ENCODE peak calls at places on chromosomes 4 and X, in five cellular contexts. V, T, M, H and Z are unnamed samples.

GRCh38 chr4:7909966-7910720 is 29.5 kb downstream of the AFAP1 start:
- DNase-seq in T (peak), M (peak), V (no peak), H (peak), Z (no peak)

GRCh38 chr4:29047341-29048041 is 1672.7 kb upstream of the PCDH7 start:
- DNase-seq in M (no peak), H (no peak), T (no peak), V (no peak), Z (no peak)

GRCh38 chr4:184361443-184361842 is 112.9 kb downstream of the IRF2 start:
- DNase-seq in M (no peak), V (no peak), T (no peak), H (peak), Z (no peak)

GRCh38 chr4:114087596-114088230 is 108.3 kb upstream of the ARSJ start:
- DNase-seq in T (no peak), H (peak), V (no peak), M (no peak), Z (no peak)

GRCh38 chr4:169051936-169052335 is 41.9 kb upstream of the CBR4 start:
- DNase-seq in V (no peak), M (no peak), T (no peak), H (peak), Z (no peak)

GRCh38 chrX:135345328-135345645 is 36.0 kb downstream of the ETDC start:
- DNase-seq in V (no peak), M (peak), H (peak), T (peak), Z (no peak)

GRCh38 chrX:112643721-112644120 is 36.0 kb downstream of the LHFPL1 start:
- DNase-seq in T (no peak), V (no peak), M (no peak), H (no peak), Z (no peak)

GRCh38 chr4:100290585-100290984 is 100.3 kb upstream of the DDIT4L start:
- DNase-seq in V (no peak), T (no peak), H (no peak), M (peak), Z (no peak)

GRCh38 chr4:174669278-174669677 is 147.0 kb upstream of the HPGD start:
- DNase-seq in H (peak), V (no peak), M (peak), T (no peak), Z (no peak)

GRCh38 chr4:8504279-8505007 is 63.9 kb downstream of the TRMT44 start:
- DNase-seq in M (peak), H (no peak), V (no peak), T (no peak), Z (no peak)

GRCh38 chr4:102174800-102175199 is 170.5 kb downstream of the SLC39A8 start:
- DNase-seq in H (peak), M (peak), T (no peak), V (no peak), Z (no peak)

GRCh38 chr4:78058591-78059523 is 1.7 kb downstream of the FRAS1 start:
- DNase-seq in T (peak), M (peak), H (peak), V (peak), Z (peak)

GRCh38 chrX:39304746-39305145 is 503.5 kb downstream of the MID1IP1 start:
- DNase-seq in T (no peak), M (no peak), V (no peak), H (no peak), Z (no peak)

GRCh38 chr4:141870152-141870551 is 233.8 kb downstream of the IL15 start:
- DNase-seq in M (no peak), T (no peak), H (no peak), V (no peak), Z (no peak)

GRCh38 chrX:27599928-27600327 is 9.8 kb downstream of the DCAF8L2 start:
- DNase-seq in M (peak), H (peak), T (no peak), V (no peak), Z (no peak)

GRCh38 chr4:92535599-92535998 is 231.8 kb downstream of the GRID2 start:
- DNase-seq in T (no peak), V (no peak), M (no peak), H (no peak), Z (no peak)

GRCh38 chr4:168667936-168668335 is 171.1 kb downstream of the PALLD start:
- DNase-seq in H (peak), M (no peak), V (no peak), T (no peak), Z (no peak)

GRCh38 chrX:40173662-40174593 is 76.2 kb upstream of the BCOR start:
- DNase-seq in H (no peak), M (peak), V (no peak), T (peak), Z (no peak)

GRCh38 chrX:2311483-2311882 is 189.3 kb downstream of the DHRSX start:
- DNase-seq in T (no peak), V (no peak), H (no peak), M (no peak), Z (peak)

GRCh38 chrX:130002541-130002940 is 20.1 kb downstream of the BCORL1 start:
- DNase-seq in T (no peak), H (no peak), M (no peak), V (no peak), Z (no peak)

GRCh38 chrX:42902513-42902912 is 124.5 kb upstream of the PPP1R2C start:
- DNase-seq in V (no peak), M (no peak), H (no peak), T (no peak), Z (no peak)

GRCh38 chr4:924107-925096 is 7.7 kb downstream of the GAK start:
- DNase-seq in M (no peak), H (peak), V (no peak), T (peak), Z (peak)

GRCh38 chrX:71181558-71181909 is 36.9 kb downstream of the NLGN3 start:
- DNase-seq in V (no peak), H (peak), T (peak), M (no peak), Z (no peak)

GRCh38 chrX:9663216-9663615 is 102.4 kb downstream of the GPR143 start:
- DNase-seq in V (no peak), T (no peak), M (no peak), H (no peak), Z (no peak)

GRCh38 chr4:52059372-52059771 is 8.3 kb downstream of the SPATA18 start:
- DNase-seq in M (peak), T (no peak), H (peak), V (no peak), Z (no peak)

GRCh38 chr4:118730683-118731082 is 45.5 kb downstream of the METTL14 start:
- DNase-seq in H (no peak), V (no peak), M (no peak), T (no peak), Z (no peak)

GRCh38 chr4:8353912-8354453 is 84.4 kb downstream of the HTRA3 start:
- DNase-seq in M (no peak), T (no peak), H (peak), V (no peak), Z (peak)

GRCh38 chrX:118347131-118347530 is 1.2 kb downstream of the WDR44 start:
- DNase-seq in H (peak), V (no peak), M (peak), T (no peak), Z (no peak)

GRCh38 chrX:69320116-69320515 is 154.9 kb upstream of the PJA1 start:
- DNase-seq in V (no peak), T (no peak), M (no peak), H (no peak), Z (no peak)

GRCh38 chrX:46579250-46579649 is 5.7 kb downstream of the CHST7 start:
- DNase-seq in T (no peak), M (no peak), V (no peak), H (no peak), Z (no peak)

GRCh38 chr4:169795585-169795984 is 37.8 kb upstream of the HPF1 start:
- DNase-seq in M (peak), V (no peak), T (no peak), H (no peak), Z (no peak)

GRCh38 chrX:107565916-107566602 is 62.3 kb upstream of the PRPS1 start:
- DNase-seq in V (no peak), T (no peak), H (peak), M (peak), Z (no peak)

GRCh38 chrX:20547649-20548051 is 280.9 kb upstream of the RPS6KA3 start:
- DNase-seq in T (no peak), M (peak), H (peak), V (no peak), Z (no peak)

GRCh38 chrX:350534-351321 is 32.1 kb upstream of the GTPBP6 start:
- DNase-seq in V (no peak), T (no peak), M (no peak), H (no peak), Z (no peak)

GRCh38 chrX:675896-676295 is 45.3 kb downstream of the SHOX start:
- DNase-seq in V (no peak), T (no peak), M (no peak), H (no peak), Z (no peak)

GRCh38 chr4:164807611-164808010 is 53.7 kb downstream of the SMIM31 start:
- DNase-seq in V (no peak), M (no peak), T (peak), H (no peak), Z (no peak)
- TF ChIP-seq CTCF in V (no peak), M (no peak), T (no peak), H (no peak), Z (no peak)

GRCh38 chr4:38185406-38185805 is 225.2 kb downstream of the PTTG2 start:
- DNase-seq in H (no peak), V (no peak), T (no peak), M (no peak), Z (no peak)

GRCh38 chr4:38188136-38188535 is 227.9 kb downstream of the PTTG2 start:
- DNase-seq in V (no peak), H (no peak), T (no peak), M (no peak), Z (no peak)

GRCh38 chr4:38180456-38180855 is 220.3 kb downstream of the PTTG2 start:
- DNase-seq in T (no peak), V (no peak), M (peak), H (no peak), Z (no peak)

GRCh38 chr4:38182334-38182998 is 222.3 kb downstream of the PTTG2 start:
- DNase-seq in M (no peak), H (no peak), V (no peak), T (no peak), Z (no peak)

GRCh38 chr4:38184404-38184803 is 224.2 kb downstream of the PTTG2 start:
- DNase-seq in T (no peak), V (no peak), M (peak), H (no peak), Z (no peak)
- TF ChIP-seq CTCF in T (no peak), V (no peak), M (peak), H (peak), Z (no peak)

GRCh38 chr4:85419103-85419502 is 55.8 kb upstream of the ARHGAP24 start:
- DNase-seq in V (no peak), H (no peak), T (no peak), M (no peak), Z (no peak)

GRCh38 chr4:85409251-85409650 is 65.7 kb upstream of the ARHGAP24 start:
- DNase-seq in T (no peak), M (no peak), H (peak), V (no peak), Z (no peak)

GRCh38 chr4:85416094-85416493 is 58.9 kb upstream of the ARHGAP24 start:
- DNase-seq in T (no peak), M (no peak), H (no peak), V (no peak), Z (no peak)

GRCh38 chr4:85411386-85411785 is 63.6 kb upstream of the ARHGAP24 start:
- DNase-seq in V (no peak), T (no peak), M (no peak), H (no peak), Z (no peak)

GRCh38 chr4:85414972-85415371 is 60.0 kb upstream of the ARHGAP24 start:
- DNase-seq in V (no peak), H (no peak), M (no peak), T (no peak), Z (no peak)
- TF ChIP-seq CTCF in V (no peak), H (no peak), M (no peak), T (no peak), Z (no peak)

GRCh38 chr4:81783565-81783964 is 311.9 kb upstream of the RASGEF1B start:
- DNase-seq in V (no peak), T (no peak), M (no peak), H (no peak), Z (no peak)

GRCh38 chr4:81789741-81790402 is 318.2 kb upstream of the RASGEF1B start:
- DNase-seq in V (no peak), H (no peak), M (no peak), T (no peak), Z (no peak)

GRCh38 chr4:81785338-81785737 is 313.6 kb upstream of the RASGEF1B start:
- DNase-seq in H (no peak), V (no peak), M (no peak), T (no peak), Z (no peak)

GRCh38 chr4:81786063-81786763 is 314.5 kb upstream of the RASGEF1B start:
- DNase-seq in M (no peak), H (peak), V (no peak), T (peak), Z (no peak)

DNA sequence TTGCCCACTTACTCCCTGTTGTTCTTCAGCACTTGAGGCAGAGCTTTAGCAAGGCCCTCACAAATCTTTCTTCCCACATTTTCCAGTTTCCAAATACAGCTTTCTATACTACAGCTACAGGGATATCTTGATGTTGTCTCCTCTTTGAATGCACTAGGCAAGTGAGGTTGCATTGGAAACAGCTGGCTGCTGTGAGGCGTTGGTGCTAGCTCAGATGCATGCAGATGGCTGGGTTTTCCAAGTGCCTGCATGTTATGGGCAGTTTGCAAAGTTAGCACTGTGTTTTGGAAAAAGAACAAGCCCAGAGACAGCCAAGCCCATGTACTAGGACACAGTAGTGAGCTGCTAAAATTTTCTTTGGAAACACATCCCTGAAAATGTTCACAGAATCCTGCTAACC is 315.1 kb upstream of the RASGEF1B start:
- DNase-seq in M (no peak), H (no peak), T (no peak), V (no peak), Z (no peak)
- TF ChIP-seq CTCF in M (no peak), H (no peak), T (no peak), V (no peak), Z (no peak)

GRCh38 chr4:26135331-26135730 is 185.5 kb upstream of the RBPJ start:
- DNase-seq in H (no peak), M (no peak), T (no peak), V (no peak), Z (no peak)

GRCh38 chr4:26131711-26132110 is 189.1 kb upstream of the RBPJ start:
- DNase-seq in T (no peak), V (no peak), H (no peak), M (no peak), Z (no peak)

GRCh38 chr4:26131053-26131452 is 189.8 kb upstream of the RBPJ start:
- DNase-seq in V (no peak), T (no peak), M (no peak), H (no peak), Z (no peak)

GRCh38 chr4:26133840-26134239 is 187.0 kb upstream of the RBPJ start:
- DNase-seq in T (no peak), H (no peak), M (no peak), V (no peak), Z (no peak)

DNA sequence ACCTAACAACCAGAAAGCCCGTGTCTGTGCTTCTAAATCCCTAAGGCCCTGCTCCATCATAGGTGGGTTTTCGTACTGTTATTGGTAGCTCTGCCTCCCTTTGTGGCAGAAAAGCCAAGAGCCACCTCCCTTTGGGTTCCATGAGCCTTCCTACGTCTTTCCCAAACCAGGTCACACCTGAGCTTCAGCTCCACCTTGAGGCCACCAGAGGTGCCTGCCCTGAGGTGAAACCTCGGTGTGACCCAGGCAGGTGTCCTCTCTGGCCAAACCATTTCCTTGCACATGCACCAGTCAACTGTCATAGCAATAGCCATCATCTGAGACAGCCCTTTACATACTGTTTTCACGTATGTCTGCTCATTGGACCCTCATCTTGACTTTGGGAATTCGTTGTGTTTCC is 188.0 kb upstream of the RBPJ start:
- DNase-seq in M (no peak), H (no peak), T (no peak), V (no peak), Z (no peak)
- TF ChIP-seq CTCF in M (peak), H (no peak), T (no peak), V (no peak), Z (no peak)

DNA sequence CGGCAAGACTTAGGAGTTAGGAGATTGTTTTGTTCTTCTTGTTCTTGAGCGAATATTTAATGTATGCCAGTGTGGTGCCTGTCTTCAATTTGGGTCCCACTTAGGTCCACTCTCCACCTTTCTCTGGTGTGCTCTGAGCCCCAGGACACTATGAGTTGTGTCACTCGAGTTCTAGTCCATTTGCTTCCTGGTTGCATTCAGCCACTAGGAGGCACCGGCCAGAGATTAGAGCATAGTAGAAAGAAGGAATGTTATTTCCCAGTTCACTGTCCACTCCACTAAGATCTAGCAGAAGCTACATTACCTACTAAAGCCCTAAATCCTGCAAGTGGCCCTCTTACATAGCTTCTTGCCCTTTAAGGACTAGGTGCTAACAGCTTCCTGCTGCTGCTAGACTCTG is 326.9 kb downstream of the NAF1 start:
- DNase-seq in T (no peak), V (no peak), M (no peak), H (no peak), Z (no peak)
- TF ChIP-seq CTCF in T (no peak), V (no peak), M (no peak), H (no peak), Z (no peak)

DNA sequence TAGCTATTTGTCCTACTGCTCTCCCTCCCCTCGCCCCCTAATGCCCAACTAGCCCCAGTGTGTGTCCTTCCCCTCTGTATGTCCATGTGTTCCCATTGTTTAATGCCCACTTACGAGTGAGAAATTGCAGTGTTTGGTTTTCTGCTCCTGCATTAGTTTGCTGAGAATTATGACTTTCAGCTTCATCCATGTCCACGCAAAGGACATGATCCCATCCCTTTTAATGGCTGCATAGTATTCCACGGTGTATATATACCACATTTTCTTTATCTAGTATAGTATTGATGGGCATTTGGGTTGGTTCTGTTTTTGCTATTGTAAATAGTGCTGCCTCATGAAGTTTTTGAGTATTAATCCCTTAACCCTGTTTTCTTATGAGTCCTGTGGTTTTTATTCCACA is 33.6 kb upstream of the CFAP299 start:
- DNase-seq in V (no peak), H (no peak), M (no peak), T (no peak), Z (no peak)
- TF ChIP-seq CTCF in V (no peak), H (no peak), M (no peak), T (no peak), Z (no peak)

GRCh38 chrX:138127314-138127713 is 561.4 kb downstream of the ZIC3 start:
- DNase-seq in T (no peak), H (no peak), V (no peak), M (peak), Z (no peak)

GRCh38 chrX:138128025-138128671 is 562.2 kb downstream of the ZIC3 start:
- DNase-seq in M (peak), H (peak), V (no peak), T (no peak), Z (no peak)
- TF ChIP-seq CTCF in M (peak), H (peak), V (peak), T (peak), Z (peak)

GRCh38 chr4:144090744-144091143 is 49.8 kb downstream of the GYPA start:
- DNase-seq in V (no peak), M (no peak), H (no peak), T (no peak), Z (no peak)
- TF ChIP-seq CTCF in V (no peak), M (no peak), H (peak), T (no peak), Z (peak)